ENCODE peak calls at places on chromosomes 5 and 9, in five cellular contexts. F is HCT116, O is GM12878, V is HepG2, D is K562. A is an unnamed sample.

GRCh38 chr5:14120176-14120575 is 23.0 kb upstream of the TRIO start:
- DNase-seq in V (no peak), D (no peak), O (no peak), F (no peak), A (no peak)

GRCh38 chr5:33588654-33589372 is 148.0 kb downstream of the TARS1 start:
- DNase-seq in D (peak; percentile 80), O (no peak), F (peak; percentile 47), V (peak; percentile 34), A (peak; percentile 29)

GRCh38 chr9:13726746-13727145 is 447.3 kb upstream of the MPDZ start:
- DNase-seq in D (no peak), F (no peak), O (no peak), V (no peak), A (no peak)

GRCh38 chr9:130328349-130328801 is 62.8 kb downstream of the HMCN2 start:
- DNase-seq in F (no peak), D (no peak), V (no peak), O (no peak), A (no peak)

GRCh38 chr5:68368686-68369359 is 153.3 kb downstream of the PIK3R1 start:
- DNase-seq in V (no peak), D (no peak), O (no peak), F (no peak), A (no peak)

GRCh38 chr9:124801356-124801755 is 24.4 kb downstream of the OLFML2A start:
- DNase-seq in D (no peak), V (no peak), F (no peak), O (no peak), A (no peak)

GRCh38 chr9:134602547-134603362 is 38.8 kb upstream of the COL5A1 start:
- DNase-seq in D (no peak), O (no peak), F (peak; percentile 64), V (peak; percentile 42), A (peak; percentile 28)

GRCh38 chr9:91693226-91693625 is 256.8 kb downstream of the ROR2 start:
- DNase-seq in V (no peak), D (no peak), O (no peak), F (no peak), A (no peak)

GRCh38 chr5:124979174-124979573 is 232.7 kb upstream of the ZNF608 start:
- DNase-seq in O (no peak), V (no peak), F (no peak), D (no peak), A (peak; percentile 46)

GRCh38 chr9:122190597-122191381 is 31.1 kb downstream of the MORN5 start:
- DNase-seq in O (no peak), F (no peak), V (peak; percentile 52), D (no peak), A (no peak)

GRCh38 chr5:8019719-8020218 is 150.8 kb downstream of the MTRR start:
- DNase-seq in D (no peak), V (no peak), O (peak; percentile 5), F (no peak), A (no peak)

GRCh38 chr9:87343816-87344438 is 153.7 kb upstream of the DAPK1 start:
- DNase-seq in O (no peak), V (no peak), F (no peak), D (no peak), A (no peak)

GRCh38 chr5:56525117-56525516 is 290.2 kb upstream of the MAP3K1 start:
- DNase-seq in V (no peak), F (no peak), D (no peak), O (no peak), A (no peak)

GRCh38 chr9:137772281-137772873 is 105.2 kb upstream of the CACNA1B start:
- DNase-seq in F (no peak), D (peak; percentile 11), O (no peak), V (no peak), A (no peak)

GRCh38 chr9:115494958-115495690 is 377.2 kb upstream of the TNC start:
- DNase-seq in F (no peak), V (peak; percentile 85), D (no peak), O (no peak), A (peak; percentile 41)

GRCh38 chr5:142900926-142901325 is 130.7 kb downstream of the ARHGAP26 start:
- DNase-seq in F (no peak), V (no peak), O (no peak), D (no peak), A (no peak)

GRCh38 chr5:96821260-96821916 is 13.6 kb upstream of the ERAP1 start:
- DNase-seq in F (no peak), O (no peak), V (no peak), D (no peak), A (no peak)

GRCh38 chr5:67350600-67351315 is 154.2 kb upstream of the CD180 start:
- DNase-seq in F (no peak), D (no peak), V (no peak), O (no peak), A (peak; percentile 26)

GRCh38 chr5:174413520-174414314 is 310.7 kb upstream of the MSX2 start:
- DNase-seq in O (no peak), V (no peak), D (no peak), F (no peak), A (no peak)
- TF ChIP-seq ZBTB33 in O (no peak), V (no peak), D (no peak), F (no peak), A (no peak)

GRCh38 chr9:96486351-96487029 is 36.5 kb downstream of the HABP4 start:
- DNase-seq in V (no peak), F (no peak), D (no peak), O (no peak), A (peak; percentile 65)
- TF ChIP-seq MAX in V (no peak), F (no peak), D (no peak), O (no peak), A (no peak)

GRCh38 chr9:119369670-119370366 is 583 bp upstream of the BRINP1 start:
- DNase-seq in O (no peak), V (no peak), F (no peak), D (no peak), A (peak; percentile 27)

GRCh38 chr9:119372951-119373350 is 3.7 kb upstream of the BRINP1 start:
- DNase-seq in O (no peak), F (no peak), D (no peak), V (no peak), A (no peak)

GRCh38 chr9:119368179-119368578 is 1.1 kb downstream of the BRINP1 start:
- DNase-seq in O (no peak), D (no peak), F (no peak), V (no peak), A (no peak)

GRCh38 chr9:119368681-119369581 is at the start of gene BRINP1:
- DNase-seq in O (no peak), F (no peak), D (no peak), V (no peak), A (peak; percentile 90)

GRCh38 chr9:119370816-119371215 is 1.6 kb upstream of the BRINP1 start:
- DNase-seq in D (peak; percentile 8), V (peak; percentile 4), F (no peak), O (no peak), A (no peak)
- TF ChIP-seq ZBTB33 in D (no peak), V (no peak), F (no peak), O (no peak), A (no peak)

GRCh38 chr9:129054163-129054851 is 17.9 kb downstream of the MIGA2 start:
- DNase-seq in V (no peak), F (no peak), O (no peak), D (no peak), A (no peak)

GRCh38 chr9:129053020-129053419 is 16.6 kb downstream of the MIGA2 start:
- DNase-seq in F (no peak), V (no peak), D (no peak), O (no peak), A (no peak)

GRCh38 chr9:129052592-129052991 is 16.2 kb downstream of the MIGA2 start:
- DNase-seq in D (no peak), F (peak; percentile 72), V (no peak), O (no peak), A (no peak)
- TF ChIP-seq MAX in D (no peak), F (peak; percentile 81), V (no peak), O (no peak), A (no peak)

GRCh38 chr5:11139471-11139870 is 378.4 kb upstream of the DAP start:
- DNase-seq in D (no peak), V (no peak), F (no peak), O (no peak), A (no peak)
- TF ChIP-seq ZBTB33 in D (no peak), V (no peak), F (no peak), O (no peak), A (no peak)

GRCh38 chr5:171416160-171417049 is 3.0 kb upstream of the FGF18 start:
- DNase-seq in F (no peak), O (no peak), V (no peak), D (no peak), A (no peak)

GRCh38 chr5:171418316-171418981 is 998 bp upstream of the FGF18 start:
- DNase-seq in O (no peak), D (peak; percentile 85), F (peak; percentile 61), V (peak; percentile 61), A (peak; percentile 94)

GRCh38 chr5:171412186-171412585 is 7.3 kb upstream of the FGF18 start:
- DNase-seq in F (no peak), D (no peak), V (no peak), O (no peak), A (no peak)

GRCh38 chr5:171413153-171413910 is 6.1 kb upstream of the FGF18 start:
- DNase-seq in D (no peak), O (no peak), F (no peak), V (no peak), A (no peak)

DNA sequence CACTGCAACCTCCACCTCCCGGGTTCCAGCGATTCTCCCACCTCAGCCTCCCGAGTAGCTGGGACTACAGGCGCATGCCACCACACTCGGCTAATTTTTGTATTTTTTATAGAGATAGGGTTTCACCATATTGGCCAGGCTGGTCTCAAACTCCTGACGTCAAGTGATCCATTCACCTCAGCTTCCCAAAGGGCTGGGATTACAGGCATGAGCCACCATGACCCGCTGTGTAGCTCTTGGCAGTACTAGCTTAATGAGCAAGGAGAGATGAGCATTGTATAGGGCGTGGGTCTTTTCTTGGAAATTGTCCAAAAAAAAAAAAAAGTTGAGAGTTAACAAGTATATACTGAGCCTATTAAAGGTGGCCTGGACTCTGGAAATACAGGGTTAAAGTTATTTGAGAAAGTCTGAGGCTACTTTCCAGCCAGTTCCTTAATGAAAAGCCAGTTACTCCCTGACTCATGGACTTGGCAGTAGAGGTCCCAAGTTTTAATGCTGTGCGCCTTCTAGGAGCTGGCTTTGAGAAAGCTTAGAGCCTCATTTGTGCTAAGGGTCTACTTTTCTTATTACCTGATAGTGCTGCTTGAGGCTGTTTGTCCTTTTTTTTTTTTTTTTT is 4.2 kb upstream of the FGF18 start:
- DNase-seq in V (no peak), D (no peak), F (no peak), O (no peak), A (no peak)
- TF ChIP-seq MAX in V (no peak), D (no peak), F (no peak), O (no peak), A (no peak)

DNA sequence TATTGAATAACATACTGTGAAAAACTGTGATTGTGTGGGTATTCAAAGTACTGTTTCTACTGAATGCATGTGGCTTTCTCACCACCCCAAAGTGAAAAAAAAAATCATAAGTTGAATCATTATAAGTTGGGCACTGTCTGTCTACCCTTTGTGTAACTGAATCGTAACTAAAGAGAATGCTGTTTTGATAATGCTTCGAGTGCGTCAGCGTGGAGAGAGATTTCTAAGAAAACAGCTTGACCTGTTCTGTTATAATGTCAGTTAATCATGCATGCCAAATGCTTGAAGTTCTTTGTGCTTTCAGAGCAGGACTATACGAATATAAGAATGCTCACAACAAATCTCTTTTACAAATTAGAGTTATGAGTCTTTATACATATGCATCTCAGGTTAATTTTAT is 148.8 kb upstream of the SGCD start:
- DNase-seq in F (no peak), O (no peak), D (no peak), V (no peak), A (no peak)
- TF ChIP-seq ZBTB33 in F (no peak), O (no peak), D (no peak), V (no peak), A (no peak)